ENCODE peak calls at places on chromosomes 11 and 22, in six cellular contexts. G, S, M, T, Y and L are unnamed samples.

GRCh38 chr22:30305906-30306628 is 16.8 kb upstream of the CASTOR1 start:
- DNase-seq in S (no peak), T (no peak), M (no peak), Y (no peak), G (no peak), L (no peak)

GRCh38 chr11:10455637-10456487 is 798 bp downstream of the AMPD3 start:
- DNase-seq in T (peak), Y (no peak), S (no peak), M (peak), G (peak), L (peak)

GRCh38 chr11:55673860-55674259 is 11.9 kb downstream of the OR4C6 start:
- DNase-seq in T (no peak), M (no peak), G (no peak), Y (no peak), S (no peak), L (no peak)

GRCh38 chr11:3984896-3985295 is 109.7 kb upstream of the RRM1 start:
- DNase-seq in Y (no peak), M (no peak), T (peak), G (no peak), S (no peak), L (no peak)

GRCh38 chr11:81959341-81959740 is 774.3 kb downstream of the FAM181B start:
- DNase-seq in G (no peak), M (no peak), T (no peak), S (no peak), Y (no peak), L (no peak)

GRCh38 chr22:47172771-47173534 is 410.5 kb downstream of the TBC1D22A start:
- DNase-seq in M (no peak), G (peak), T (no peak), Y (peak), S (no peak), L (no peak)

GRCh38 chr22:24989135-24989534 is 36.6 kb downstream of the KIAA1671 start:
- DNase-seq in Y (no peak), G (no peak), M (no peak), T (no peak), S (no peak), L (no peak)

GRCh38 chr11:64933935-64934693 is 1.6 kb downstream of the GPHA2 start:
- DNase-seq in M (no peak), S (no peak), Y (no peak), G (no peak), T (no peak), L (no peak)

GRCh38 chr11:58999291-58999680 is 60.0 kb downstream of the GLYATL1 start:
- DNase-seq in M (no peak), T (no peak), S (no peak), Y (no peak), G (no peak), L (no peak)

GRCh38 chr11:32331098-32331497 is 104.2 kb downstream of the WT1 start:
- DNase-seq in S (no peak), T (no peak), M (no peak), G (no peak), Y (no peak), L (no peak)

GRCh38 chr11:44454686-44455085 is 110.8 kb upstream of the CD82 start:
- DNase-seq in Y (no peak), S (no peak), M (no peak), T (no peak), G (no peak), L (no peak)

GRCh38 chr11:102495161-102496042 is 35.1 kb downstream of the MMP7 start:
- DNase-seq in M (peak), T (peak), G (no peak), Y (no peak), S (peak), L (peak)

GRCh38 chr22:24878969-24879368 is 67.5 kb downstream of the LHFPL7 start:
- DNase-seq in M (no peak), G (no peak), Y (no peak), S (no peak), T (no peak), L (no peak)

GRCh38 chr11:134486704-134487103 is 74.7 kb upstream of the B3GAT1 start:
- DNase-seq in Y (no peak), M (no peak), G (no peak), S (no peak), T (no peak), L (no peak)

GRCh38 chr11:3947084-3947483 is 91.6 kb downstream of the STIM1 start:
- DNase-seq in M (no peak), G (no peak), T (peak), S (no peak), Y (no peak), L (peak)

GRCh38 chr11:76380161-76380976 is 563 bp downstream of the THAP12 start:
- DNase-seq in T (peak), S (peak), Y (no peak), G (no peak), M (peak), L (peak)

GRCh38 chr11:20873054-20873453 is 203.7 kb downstream of the NELL1 start:
- DNase-seq in Y (no peak), M (peak), G (no peak), T (no peak), S (no peak), L (no peak)

GRCh38 chr11:114399903-114400221 is 449 bp downstream of the C11orf71 start:
- DNase-seq in G (no peak), M (peak), S (peak), T (no peak), Y (peak), L (peak)

GRCh38 chr11:69230856-69231425 is 63.0 kb upstream of the MYEOV start:
- DNase-seq in Y (peak), S (peak), M (no peak), G (no peak), T (no peak), L (no peak)

GRCh38 chr22:24430431-24431308 is 3.3 kb downstream of the ADORA2A start:
- DNase-seq in M (no peak), S (no peak), G (peak), T (no peak), Y (no peak), L (no peak)

GRCh38 chr11:8261921-8262551 is 1.6 kb downstream of the LMO1 start:
- DNase-seq in S (peak), Y (no peak), G (no peak), M (no peak), T (no peak), L (no peak)

GRCh38 chr11:48055292-48056132 is 75.2 kb downstream of the PTPRJ start:
- DNase-seq in Y (no peak), M (no peak), T (peak), G (no peak), S (no peak), L (no peak)

GRCh38 chr11:1224109-1224485 is 1.2 kb downstream of the MUC5B start:
- DNase-seq in T (no peak), M (no peak), G (peak), S (no peak), Y (peak), L (no peak)

GRCh38 chr22:23098230-23098705 is 27.9 kb downstream of the GNAZ start:
- DNase-seq in M (no peak), S (no peak), T (no peak), G (no peak), Y (no peak), L (no peak)

GRCh38 chr22:23579280-23579679 is 810 bp downstream of the IGLL1 start:
- DNase-seq in T (no peak), G (peak), M (no peak), S (no peak), Y (no peak), L (no peak)

GRCh38 chr22:27438271-27438980 is 363.1 kb downstream of the MN1 start:
- DNase-seq in M (no peak), S (peak), T (peak), Y (no peak), G (no peak), L (no peak)

GRCh38 chr11:110186456-110186855 is 93.3 kb downstream of the ZC3H12C start:
- DNase-seq in M (no peak), S (no peak), Y (no peak), T (no peak), G (no peak), L (no peak)

GRCh38 chr11:134633276-134633675 is 221.2 kb upstream of the B3GAT1 start:
- DNase-seq in T (no peak), G (no peak), M (no peak), Y (no peak), S (no peak), L (no peak)

GRCh38 chr11:127485541-127485940 is 485.0 kb upstream of the KIRREL3 start:
- DNase-seq in M (no peak), G (no peak), S (no peak), T (no peak), Y (no peak), L (no peak)

GRCh38 chr11:66787934-66788758 is 55.1 kb upstream of the RCE1 start:
- DNase-seq in T (peak), Y (no peak), S (no peak), M (no peak), G (no peak), L (no peak)

GRCh38 chr11:95611827-95612226 is 177.8 kb downstream of the FAM76B start:
- DNase-seq in S (no peak), G (no peak), M (no peak), T (no peak), Y (no peak), L (no peak)

GRCh38 chr11:85021066-85021465 is 606.1 kb downstream of the DLG2 start:
- DNase-seq in T (no peak), S (no peak), Y (no peak), G (no peak), M (no peak), L (no peak)
- TF ChIP-seq CTCF in T (no peak), S (no peak), Y (no peak), G (no peak), M (no peak), L (no peak)

GRCh38 chr22:43921361-43921760 is 2.2 kb upstream of the PNPLA3 start:
- DNase-seq in G (no peak), Y (no peak), T (peak), S (no peak), M (no peak), L (peak)
- TF ChIP-seq POLR2A in G (no peak), Y (no peak), T (no peak), S (no peak), M (no peak), L (no peak)

DNA sequence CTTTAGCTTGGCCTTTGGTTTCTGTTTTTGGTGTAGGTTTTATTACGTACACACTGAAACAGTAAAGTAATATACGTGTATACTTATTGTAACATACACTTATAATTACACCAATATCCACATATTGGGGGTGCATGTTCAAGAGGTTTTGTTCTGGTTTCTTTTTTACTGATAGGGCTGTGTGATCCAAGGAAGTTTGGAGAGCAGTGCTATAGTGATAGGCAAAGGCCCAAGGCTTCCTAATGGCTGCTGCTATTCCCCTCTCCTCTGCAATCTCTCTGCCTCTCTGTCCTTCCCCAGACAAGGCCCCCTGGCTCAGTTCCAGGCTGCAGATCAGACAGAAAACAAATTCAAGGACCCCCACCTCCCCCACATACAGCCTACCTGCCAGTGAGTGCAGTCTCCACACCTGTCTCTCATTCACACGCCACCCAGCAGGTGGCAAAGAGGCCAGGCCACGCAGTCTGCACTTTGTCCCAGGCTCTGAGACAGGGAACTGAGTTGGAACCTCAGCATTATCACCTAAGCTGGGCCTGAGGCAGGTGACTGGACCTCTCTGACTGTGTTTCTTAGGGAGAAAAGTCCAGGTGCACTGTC is 15.1 kb downstream of the TMEM184B start:
- DNase-seq in G (no peak), M (no peak), Y (no peak), S (peak), T (no peak), L (no peak)
- H3K4me3 ChIP-seq in G (no peak), M (no peak), Y (peak), S (no peak), T (peak), L (peak)

GRCh38 chr11:97259884-97260283 is 870.1 kb downstream of the JRKL start:
- DNase-seq in S (no peak), G (no peak), T (no peak), Y (no peak), M (no peak), L (no peak)
- TF ChIP-seq CTCF in S (no peak), G (no peak), T (no peak), Y (no peak), M (no peak), L (no peak)

GRCh38 chr11:60993611-60994010 is 22.1 kb downstream of the CD6 start:
- DNase-seq in G (no peak), Y (no peak), S (no peak), M (no peak), T (no peak), L (no peak)
- TF ChIP-seq POLR2A in G (no peak), Y (no peak), S (no peak), M (no peak), T (no peak), L (no peak)